ENCODE peak calls at places on chromosomes 1 and 21, in seven cellular contexts. Q is mesenchymal stem cell, N is IMR-90, H is mesendoderm, J is trophoblast cell, S is neuronal stem cell, I is H1. A is an unnamed sample.

GRCh38 chr1:231093158-231093922 is 53.3 kb upstream of the FAM89A start:
- DNase-seq in Q (no peak), N (no peak), H (peak), J (peak), S (peak), I (no peak), A (no peak)

GRCh38 chr1:239909894-239910293 is 181.8 kb upstream of the FMN2 start:
- DNase-seq in Q (no peak), N (peak), H (no peak), J (peak), S (no peak), I (no peak), A (no peak)

GRCh38 chr1:209769171-209769904 is 13.5 kb downstream of the TRAF3IP3 start:
- DNase-seq in Q (peak), N (peak), H (peak), J (peak), S (no peak), I (no peak), A (no peak)

GRCh38 chr1:219542828-219543518 is 69.9 kb downstream of the ZC3H11B start:
- DNase-seq in Q (no peak), N (peak), H (peak), J (no peak), S (no peak), I (no peak), A (no peak)

GRCh38 chr1:15411593-15412487 is 2.2 kb downstream of the EFHD2 start:
- DNase-seq in Q (peak), N (peak), H (peak), J (peak), S (no peak), I (no peak), A (no peak)

GRCh38 chr1:24754229-24754628 is 9.0 kb downstream of the CLIC4 start:
- DNase-seq in Q (peak), N (no peak), H (peak), J (no peak), S (no peak), I (peak), A (no peak)

GRCh38 chr1:24905355-24905978 is 24.6 kb downstream of the RUNX3 start:
- DNase-seq in Q (no peak), N (no peak), H (no peak), J (no peak), S (no peak), I (peak), A (peak)

GRCh38 chr1:8782001-8782620 is 35.3 kb downstream of the RERE start:
- DNase-seq in Q (no peak), N (no peak), H (no peak), J (no peak), S (no peak), I (peak), A (no peak)

GRCh38 chr1:159204791-159205141 is at the start of gene ACKR1:
- DNase-seq in Q (no peak), N (no peak), H (no peak), J (no peak), S (no peak), I (no peak), A (no peak)

GRCh38 chr1:177170756-177171535 is at the start of gene BRINP2:
- DNase-seq in Q (peak), N (peak), H (peak), J (peak), S (peak), I (peak), A (peak)

GRCh38 chr1:188782220-188782841 is 1695.3 kb downstream of the BRINP3 start:
- DNase-seq in Q (peak), N (peak), H (peak), J (peak), S (peak), I (no peak), A (peak)

GRCh38 chr21:21387891-21388290 is 389.7 kb downstream of the NCAM2 start:
- DNase-seq in Q (no peak), N (no peak), H (no peak), J (no peak), S (no peak), I (no peak), A (no peak)

GRCh38 chr21:21481238-21481637 is 483.0 kb downstream of the NCAM2 start:
- DNase-seq in Q (no peak), N (peak), H (no peak), J (no peak), S (no peak), I (no peak), A (no peak)

GRCh38 chr1:227778401-227778947 is 37.0 kb upstream of the PRSS38 start:
- DNase-seq in Q (peak), N (peak), H (no peak), J (no peak), S (no peak), I (no peak), A (no peak)

GRCh38 chr1:19200281-19200604 is 9.8 kb downstream of the UBR4 start:
- DNase-seq in Q (no peak), N (no peak), H (no peak), J (no peak), S (no peak), I (no peak), A (no peak)

GRCh38 chr1:162619076-162619475 is 13.2 kb upstream of the DDR2 start:
- DNase-seq in Q (no peak), N (no peak), H (no peak), J (no peak), S (no peak), I (no peak), A (no peak)

GRCh38 chr1:58308206-58308605 is 238.3 kb downstream of the OMA1 start:
- DNase-seq in Q (no peak), N (no peak), H (peak), J (no peak), S (no peak), I (peak), A (peak)

GRCh38 chr1:214420341-214420740 is 131.1 kb downstream of the PTPN14 start:
- DNase-seq in Q (no peak), N (no peak), H (no peak), J (no peak), S (no peak), I (no peak), A (no peak)

GRCh38 chr1:44377925-44378784 is 23.1 kb upstream of the ERI3 start:
- DNase-seq in Q (peak), N (peak), H (peak), J (peak), S (peak), I (peak), A (peak)

GRCh38 chr1:51494138-51494830 is 24.8 kb downstream of the EPS15 start:
- DNase-seq in Q (no peak), N (no peak), H (no peak), J (no peak), S (no peak), I (no peak), A (no peak)

GRCh38 chr21:39451332-39452206 is at the start of gene SH3BGR:
- DNase-seq in Q (no peak), N (no peak), H (peak), J (no peak), S (no peak), I (peak), A (peak)

GRCh38 chr21:30033441-30033840 is 93.6 kb upstream of the GRIK1 start:
- DNase-seq in Q (no peak), N (no peak), H (no peak), J (no peak), S (no peak), I (no peak), A (no peak)

GRCh38 chr21:44477712-44478111 is 22.4 kb downstream of the LRRC3 start:
- DNase-seq in Q (no peak), N (no peak), H (no peak), J (no peak), S (no peak), I (no peak), A (no peak)

GRCh38 chr1:224873645-224874369 is 55.7 kb upstream of the DNAH14 start:
- DNase-seq in Q (peak), N (peak), H (no peak), J (no peak), S (no peak), I (no peak), A (no peak)

GRCh38 chr1:85806236-85806965 is 98.2 kb upstream of the ZNHIT6 start:
- DNase-seq in Q (no peak), N (peak), H (no peak), J (no peak), S (no peak), I (no peak), A (no peak)

GRCh38 chr1:2478100-2478499 is 2.0 kb downstream of the PLCH2 start:
- DNase-seq in Q (no peak), N (no peak), H (no peak), J (no peak), S (no peak), I (no peak), A (no peak)

GRCh38 chr1:171222961-171223360 is 25.3 kb upstream of the FMO1 start:
- DNase-seq in Q (no peak), N (no peak), H (peak), J (peak), S (no peak), I (no peak), A (peak)

GRCh38 chr1:92262516-92262915 is 36.3 kb downstream of the GLMN start:
- DNase-seq in Q (no peak), N (no peak), H (no peak), J (no peak), S (no peak), I (no peak), A (no peak)

GRCh38 chr1:248858096-248858890 is 592 bp downstream of the ZNF692 start:
- DNase-seq in Q (peak), N (peak), H (peak), J (peak), S (peak), I (peak), A (peak)

GRCh38 chr1:12556957-12557935 is 60.8 kb downstream of the DHRS3 start:
- DNase-seq in Q (no peak), N (peak), H (no peak), J (no peak), S (no peak), I (no peak), A (no peak)

GRCh38 chr1:15937706-15938168 is 38.2 kb downstream of the ZBTB17 start:
- DNase-seq in Q (peak), N (peak), H (peak), J (peak), S (no peak), I (peak), A (no peak)

GRCh38 chr21:41023936-41024335 is 144.0 kb upstream of the BACE2 start:
- DNase-seq in Q (no peak), N (no peak), H (no peak), J (peak), S (no peak), I (no peak), A (no peak)

GRCh38 chr1:22143065-22143514 is at the start of gene WNT4:
- DNase-seq in Q (no peak), N (no peak), H (peak), J (peak), S (no peak), I (peak), A (peak)

GRCh38 chr1:11858968-11859871 is 475 bp upstream of the NPPB start:
- DNase-seq in Q (peak), N (peak), H (peak), J (peak), S (peak), I (peak), A (peak)

DNA sequence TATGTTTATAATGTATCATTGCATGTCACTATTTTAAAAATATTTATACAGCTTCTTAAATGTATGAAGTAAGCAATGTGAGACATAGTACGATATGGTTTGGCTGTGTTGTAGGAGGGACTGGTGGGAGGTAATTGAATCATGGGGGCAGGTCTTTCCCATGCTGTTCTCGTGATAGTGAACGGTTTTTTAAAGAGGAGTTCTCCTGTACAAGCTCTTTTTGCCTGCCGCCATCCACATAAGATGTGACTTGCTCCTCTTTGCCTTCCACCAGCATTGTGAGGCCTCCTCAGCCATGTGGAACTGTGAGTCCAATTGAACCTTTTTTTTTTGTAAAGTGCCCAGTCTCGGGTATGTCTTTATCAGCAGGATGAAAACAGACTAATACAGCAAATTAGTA is 10.3 kb downstream of the ABCD3 start:
- DNase-seq in Q (no peak), N (no peak), H (no peak), J (no peak), S (no peak), I (no peak), A (no peak)
- H2BK120ac ChIP-seq in Q (no peak), N (no peak), H (no peak), J (no peak), S (no peak), I (no peak), A (no peak)

DNA sequence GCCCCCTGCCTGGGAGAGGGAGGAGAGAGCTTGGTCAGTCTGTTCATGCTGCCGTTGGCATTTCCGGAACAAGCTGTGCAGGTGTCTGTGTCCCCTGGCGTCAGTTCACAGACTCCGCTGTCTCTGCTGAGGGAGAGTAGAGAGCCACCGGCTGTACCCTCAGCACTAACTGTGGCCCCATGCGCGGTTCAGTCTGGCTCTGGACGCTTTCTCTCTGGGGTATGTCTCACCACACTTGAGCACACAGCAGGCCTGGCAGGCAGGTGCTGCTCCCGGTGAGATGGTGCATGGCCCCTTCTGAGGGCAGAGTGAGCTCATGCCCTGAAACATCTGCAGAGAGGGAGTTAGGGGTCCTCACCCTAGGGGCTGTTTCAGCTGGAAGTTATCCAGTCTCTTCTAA is 60.0 kb upstream of the TLR5 start:
- DNase-seq in Q (no peak), N (no peak), H (no peak), J (no peak), S (no peak), I (no peak), A (no peak)
- H3K4ac ChIP-seq in Q (no peak), N (no peak), H (no peak), J (no peak), S (no peak), I (no peak), A (no peak)

GRCh38 chr1:23325393-23325792 is 18.7 kb downstream of the HNRNPR start:
- DNase-seq in Q (no peak), N (no peak), H (no peak), J (no peak), S (no peak), I (no peak), A (no peak)
- H2BK120ac ChIP-seq in Q (no peak), N (no peak), H (no peak), J (no peak), S (no peak), I (no peak), A (no peak)

DNA sequence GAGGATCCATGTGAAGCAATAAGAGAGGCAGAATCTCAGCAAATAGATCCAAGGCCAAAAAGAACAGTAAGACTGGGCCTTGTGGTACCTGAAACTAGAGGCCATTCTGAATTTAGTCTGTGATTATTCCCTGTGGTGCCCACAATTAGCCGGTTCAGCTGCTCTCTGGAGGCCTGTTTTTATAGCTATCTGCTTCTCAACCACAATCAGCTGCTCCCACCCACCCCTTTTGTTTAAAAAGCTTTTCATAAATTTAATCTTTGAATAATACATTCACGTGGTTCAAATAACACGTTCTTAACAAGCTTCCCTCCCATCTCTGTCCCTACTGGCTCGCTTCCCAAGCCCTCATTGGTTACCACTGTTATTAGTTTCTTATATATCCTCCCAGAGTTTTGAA is 18.0 kb downstream of the UBE2T start:
- DNase-seq in Q (no peak), N (no peak), H (no peak), J (no peak), S (no peak), I (no peak), A (no peak)
- H3K4ac ChIP-seq in Q (no peak), N (no peak), H (no peak), J (no peak), S (no peak), I (no peak), A (no peak)

GRCh38 chr1:39103321-39104157 is 77.4 kb downstream of the NDUFS5 start:
- DNase-seq in Q (peak), N (peak), H (no peak), J (peak), S (no peak), I (no peak), A (no peak)
- H2BK120ac ChIP-seq in Q (peak), N (peak), H (no peak), J (peak), S (no peak), I (peak), A (no peak)

A was measured in H9.